ENCODE peak calls at places on chromosomes 5 and 9, in ten cellular contexts. R is AG08396; Z is nucleus accumbens; U is neural progenitor cell; K is GM13976; A is prostate gland; H is stimulated activated CD8-positive, alpha-beta memory T cell treated with anti-CD3 and anti-CD28 coated beads, Interleukin-7, amount 100 ng/mL, for 24 hours; P is iPS-NIHi11; I is activated CD8-positive, alpha-beta memory T cell treated with anti-CD3 and anti-CD28 coated beads for 24 hours; M is HCEC 1CT. W is an unnamed sample.

GRCh38 chr9:6302417-6302816 is 25.8 kb upstream of the TPD52L3 start:
- DNase-seq in R (no peak), Z (no peak), U (no peak), K (no peak), A (no peak), H (no peak), P (no peak), I (no peak), M (peak), W (no peak)

GRCh38 chr5:178399723-178400115 is 167.1 kb upstream of the PHYKPL start:
- DNase-seq in R (no peak), Z (no peak), U (no peak), K (no peak), A (no peak), H (no peak), P (no peak), I (no peak), M (no peak), W (no peak)

GRCh38 chr5:151178779-151179488 is 21.4 kb upstream of the ANXA6 start:
- DNase-seq in R (no peak), Z (no peak), U (no peak), K (no peak), A (no peak), H (no peak), P (no peak), I (peak), M (no peak), W (no peak)

GRCh38 chr9:116362493-116362892 is 208.9 kb downstream of the PAPPA start:
- DNase-seq in R (no peak), Z (no peak), U (no peak), K (no peak), A (no peak), H (no peak), P (no peak), I (no peak), M (no peak), W (no peak)

GRCh38 chr5:143016777-143017374 is 246.7 kb downstream of the ARHGAP26 start:
- DNase-seq in R (peak), Z (no peak), U (peak), K (peak), A (peak), H (no peak), P (peak), I (no peak), M (peak), W (no peak)

GRCh38 chr5:65041296-65042158 is 272.8 kb downstream of the CWC27 start:
- DNase-seq in R (no peak), Z (no peak), U (no peak), K (no peak), A (no peak), H (no peak), P (no peak), I (no peak), M (peak), W (no peak)

GRCh38 chr5:138949988-138950387 is 74.9 kb upstream of the LRRTM2 start:
- DNase-seq in R (no peak), Z (no peak), U (no peak), K (peak), A (no peak), H (no peak), P (no peak), I (no peak), M (no peak), W (no peak)

GRCh38 chr9:36207546-36208012 is 16.9 kb downstream of the CLTA start:
- DNase-seq in R (no peak), Z (no peak), U (no peak), K (no peak), A (no peak), H (no peak), P (no peak), I (no peak), M (no peak), W (no peak)

GRCh38 chr5:122129332-122129731 is at the start of gene ZNF474:
- DNase-seq in R (peak), Z (no peak), U (peak), K (no peak), A (peak), H (no peak), P (peak), I (no peak), M (peak), W (no peak)

GRCh38 chr5:6359941-6360683 is 18.2 kb downstream of the MED10 start:
- DNase-seq in R (no peak), Z (no peak), U (no peak), K (no peak), A (no peak), H (no peak), P (peak), I (no peak), M (no peak), W (no peak)

GRCh38 chr9:87610200-87611155 is 112.8 kb downstream of the DAPK1 start:
- DNase-seq in R (no peak), Z (no peak), U (no peak), K (no peak), A (no peak), H (no peak), P (no peak), I (no peak), M (no peak), W (no peak)

GRCh38 chr5:57082441-57083067 is 91.3 kb upstream of the GPBP1 start:
- DNase-seq in R (peak), Z (no peak), U (no peak), K (no peak), A (no peak), H (no peak), P (no peak), I (no peak), M (no peak), W (no peak)

GRCh38 chr9:131395027-131395744 is 1.3 kb downstream of the PRRC2B start:
- DNase-seq in R (peak), Z (no peak), U (peak), K (peak), A (peak), H (no peak), P (no peak), I (peak), M (no peak), W (no peak)

GRCh38 chr5:169149317-169149716 is 151.6 kb downstream of the SLIT3 start:
- DNase-seq in R (no peak), Z (no peak), U (peak), K (no peak), A (no peak), H (no peak), P (peak), I (no peak), M (no peak), W (no peak)

GRCh38 chr9:2022560-2022959 is 7.4 kb downstream of the SMARCA2 start:
- DNase-seq in R (no peak), Z (no peak), U (no peak), K (no peak), A (no peak), H (no peak), P (no peak), I (no peak), M (no peak), W (no peak)

GRCh38 chr5:176178789-176179188 is 59.4 kb upstream of the SIMC1 start:
- DNase-seq in R (no peak), Z (no peak), U (no peak), K (no peak), A (no peak), H (no peak), P (no peak), I (no peak), M (no peak), W (no peak)

GRCh38 chr9:16039103-16039987 is 486.5 kb downstream of the CCDC171 start:
- DNase-seq in R (no peak), Z (no peak), U (no peak), K (no peak), A (no peak), H (no peak), P (peak), I (no peak), M (no peak), W (no peak)

GRCh38 chr5:54159153-54159836 is 151.1 kb downstream of the ARL15 start:
- DNase-seq in R (no peak), Z (no peak), U (peak), K (no peak), A (no peak), H (no peak), P (peak), I (no peak), M (peak), W (no peak)

GRCh38 chr9:113388833-113389232 is 12.0 kb upstream of the HDHD3 start:
- DNase-seq in R (no peak), Z (no peak), U (no peak), K (no peak), A (no peak), H (no peak), P (no peak), I (no peak), M (no peak), W (no peak)

GRCh38 chr5:124839371-124839998 is 93.0 kb upstream of the ZNF608 start:
- DNase-seq in R (no peak), Z (no peak), U (no peak), K (no peak), A (no peak), H (no peak), P (no peak), I (no peak), M (no peak), W (no peak)

GRCh38 chr9:33927694-33928093 is 110.7 kb downstream of the UBE2R2 start:
- DNase-seq in R (no peak), Z (no peak), U (no peak), K (no peak), A (no peak), H (no peak), P (no peak), I (no peak), M (no peak), W (no peak)

GRCh38 chr5:78677777-78678668 is 29.5 kb upstream of the LHFPL2 start:
- DNase-seq in R (peak), Z (no peak), U (no peak), K (peak), A (no peak), H (no peak), P (no peak), I (no peak), M (peak), W (no peak)

GRCh38 chr5:76082790-76083554 is at the start of gene SV2C:
- DNase-seq in R (peak), Z (no peak), U (peak), K (peak), A (no peak), H (no peak), P (peak), I (peak), M (no peak), W (peak)

GRCh38 chr5:74179183-74179582 is 461.3 kb downstream of the ENC1 start:
- DNase-seq in R (peak), Z (no peak), U (peak), K (no peak), A (no peak), H (no peak), P (peak), I (no peak), M (peak), W (no peak)

GRCh38 chr5:14954620-14955343 is 83.2 kb upstream of the ANKH start:
- DNase-seq in R (no peak), Z (no peak), U (no peak), K (no peak), A (no peak), H (no peak), P (no peak), I (no peak), M (no peak), W (no peak)

GRCh38 chr5:13955896-13956295 is 11.4 kb upstream of the DNAH5 start:
- DNase-seq in R (peak), Z (no peak), U (no peak), K (no peak), A (no peak), H (no peak), P (no peak), I (no peak), M (no peak), W (no peak)

GRCh38 chr9:118183571-118183970 is 479.4 kb downstream of the TLR4 start:
- DNase-seq in R (no peak), Z (no peak), U (no peak), K (no peak), A (no peak), H (no peak), P (no peak), I (no peak), M (no peak), W (no peak)

GRCh38 chr5:154794525-154795234 is 39.5 kb downstream of the LARP1 start:
- DNase-seq in R (peak), Z (no peak), U (no peak), K (no peak), A (no peak), H (no peak), P (no peak), I (no peak), M (no peak), W (no peak)

GRCh38 chr5:120640793-120641192 is 176.7 kb downstream of the PRR16 start:
- DNase-seq in R (no peak), Z (no peak), U (no peak), K (no peak), A (no peak), H (no peak), P (no peak), I (no peak), M (no peak), W (no peak)

GRCh38 chr9:117411547-117411946 is 3.3 kb downstream of the ASTN2 start:
- DNase-seq in R (peak), Z (peak), U (peak), K (peak), A (peak), H (no peak), P (peak), I (no peak), M (no peak), W (peak)

GRCh38 chr9:61671276-61671973 is 481.6 kb downstream of the SPATA31A7 start:
- DNase-seq in R (no peak), Z (no peak), U (no peak), K (peak), A (peak), H (no peak), P (peak), I (peak), M (no peak), W (no peak)

GRCh38 chr5:13536921-13537320 is 407.6 kb downstream of the DNAH5 start:
- DNase-seq in R (peak), Z (no peak), U (no peak), K (no peak), A (no peak), H (no peak), P (no peak), I (no peak), M (peak), W (no peak)

GRCh38 chr9:132699926-132700325 is 29.7 kb downstream of the GTF3C4 start:
- DNase-seq in R (no peak), Z (no peak), U (no peak), K (no peak), A (no peak), H (no peak), P (no peak), I (no peak), M (no peak), W (no peak)

GRCh38 chr9:11328326-11328725 is 715.5 kb upstream of the PTPRD start:
- DNase-seq in R (no peak), Z (no peak), U (no peak), K (no peak), A (no peak), H (no peak), P (no peak), I (no peak), M (no peak), W (no peak)

GRCh38 chr5:180755601-180756000 is 15.7 kb upstream of the OR2Y1 start:
- DNase-seq in R (no peak), Z (no peak), U (no peak), K (no peak), A (no peak), H (no peak), P (no peak), I (no peak), M (no peak), W (no peak)

GRCh38 chr9:4016789-4017188 is 283.1 kb downstream of the GLIS3 start:
- DNase-seq in R (no peak), Z (no peak), U (no peak), K (no peak), A (no peak), H (no peak), P (no peak), I (no peak), M (no peak), W (no peak)